ENCODE peak calls at places on chromosomes 3 and 15, in five cellular contexts. One of them, this sample, is unnamed.
A peak's percentile ranks its signal among the peaks of the same experiment; 100 is the strongest.

GRCh38 chr15:92821491-92822116 is 78.5 kb upstream of the CHD2 start:
- DNase-seq in T follicular helper cell: no peak
- DNase-seq in SIG-M5: no peak
- DNase-seq in esophagus squamous epithelium: no peak
- DNase-seq in mesendoderm: peak; percentile 80
- DNase-seq in this sample: no peak

GRCh38 chr15:81338422-81339007 is 14.6 kb upstream of the STARD5 start:
- DNase-seq in T follicular helper cell: no peak
- DNase-seq in SIG-M5: no peak
- DNase-seq in esophagus squamous epithelium: no peak
- DNase-seq in mesendoderm: no peak
- DNase-seq in this sample: no peak

GRCh38 chr3:132641837-132642538 is 17.6 kb downstream of the ACAD11 start:
- DNase-seq in T follicular helper cell: no peak
- DNase-seq in SIG-M5: no peak
- DNase-seq in esophagus squamous epithelium: no peak
- DNase-seq in mesendoderm: peak; percentile 51
- DNase-seq in this sample: no peak

GRCh38 chr3:138081371-138082084 is 33.9 kb downstream of the DZIP1L start:
- DNase-seq in T follicular helper cell: no peak
- DNase-seq in SIG-M5: no peak
- DNase-seq in esophagus squamous epithelium: no peak
- DNase-seq in mesendoderm: no peak
- DNase-seq in this sample: no peak

GRCh38 chr15:41056810-41057209 is 59.3 kb downstream of the INO80 start:
- DNase-seq in T follicular helper cell: no peak
- DNase-seq in SIG-M5: no peak
- DNase-seq in esophagus squamous epithelium: no peak
- DNase-seq in mesendoderm: no peak
- DNase-seq in this sample: no peak

GRCh38 chr3:33299395-33300081 is 22.3 kb downstream of the FBXL2 start:
- DNase-seq in T follicular helper cell: no peak
- DNase-seq in SIG-M5: no peak
- DNase-seq in esophagus squamous epithelium: no peak
- DNase-seq in mesendoderm: no peak
- DNase-seq in this sample: no peak

GRCh38 chr3:61776390-61776789 is 215.0 kb downstream of the PTPRG start:
- DNase-seq in T follicular helper cell: no peak
- DNase-seq in SIG-M5: no peak
- DNase-seq in esophagus squamous epithelium: no peak
- DNase-seq in mesendoderm: no peak
- DNase-seq in this sample: no peak

GRCh38 chr15:34684351-34684750 is 70.4 kb downstream of the GJD2 start:
- DNase-seq in T follicular helper cell: no peak
- DNase-seq in SIG-M5: no peak
- DNase-seq in esophagus squamous epithelium: no peak
- DNase-seq in mesendoderm: no peak
- DNase-seq in this sample: no peak

GRCh38 chr15:79769081-79769481 is 127.7 kb downstream of the MTHFS start:
- DNase-seq in T follicular helper cell: no peak
- DNase-seq in SIG-M5: no peak
- DNase-seq in esophagus squamous epithelium: no peak
- DNase-seq in mesendoderm: peak; percentile 8
- DNase-seq in this sample: no peak

GRCh38 chr15:39391230-39391629 is 189.6 kb upstream of the THBS1 start:
- DNase-seq in T follicular helper cell: no peak
- DNase-seq in SIG-M5: no peak
- DNase-seq in esophagus squamous epithelium: no peak
- DNase-seq in mesendoderm: no peak
- DNase-seq in this sample: no peak

GRCh38 chr3:13890377-13891016 is 10.6 kb upstream of the WNT7A start:
- DNase-seq in T follicular helper cell: no peak
- DNase-seq in SIG-M5: no peak
- DNase-seq in esophagus squamous epithelium: no peak
- DNase-seq in mesendoderm: no peak
- DNase-seq in this sample: no peak